ENCODE peak calls at places on chromosomes 4 and X, in four cellular contexts. One of them, this sample, is unnamed.

GRCh38 chrX:148043456-148043855 is 62.3 kb downstream of the FMR1NB start:
- DNase-seq in K562: no peak
- DNase-seq in WTC11: no peak
- DNase-seq in HepG2: no peak
- DNase-seq in this sample: no peak

GRCh38 chr4:5827108-5828004 is 65.5 kb downstream of the CRMP1 start:
- DNase-seq in K562: no peak
- DNase-seq in WTC11: no peak
- DNase-seq in HepG2: no peak
- DNase-seq in this sample: no peak

GRCh38 chrX:12002876-12003275 is 135.4 kb upstream of the FRMPD4 start:
- DNase-seq in K562: no peak
- DNase-seq in WTC11: no peak
- DNase-seq in HepG2: no peak
- DNase-seq in this sample: no peak

GRCh38 chr4:141524116-141524515 is 112.3 kb upstream of the IL15 start:
- DNase-seq in K562: no peak
- DNase-seq in WTC11: no peak
- DNase-seq in HepG2: no peak
- DNase-seq in this sample: no peak

GRCh38 chrX:151419748-151420147 is 22.7 kb downstream of the VMA21 start:
- DNase-seq in K562: no peak
- DNase-seq in WTC11: no peak
- DNase-seq in HepG2: no peak
- DNase-seq in this sample: no peak

GRCh38 chrX:12032082-12032481 is 106.2 kb upstream of the FRMPD4 start:
- DNase-seq in K562: no peak
- DNase-seq in WTC11: no peak
- DNase-seq in HepG2: no peak
- DNase-seq in this sample: no peak

GRCh38 chr4:7172508-7172907 is 19.8 kb upstream of the SORCS2 start:
- DNase-seq in K562: no peak
- DNase-seq in WTC11: no peak
- DNase-seq in HepG2: no peak
- DNase-seq in this sample: no peak

GRCh38 chr4:96593422-96593821 is 753.5 kb downstream of the PDHA2 start:
- DNase-seq in K562: no peak
- DNase-seq in WTC11: no peak
- DNase-seq in HepG2: peak
- DNase-seq in this sample: no peak

GRCh38 chr4:89724716-89725115 is 112.2 kb downstream of the SNCA start:
- DNase-seq in K562: no peak
- DNase-seq in WTC11: no peak
- DNase-seq in HepG2: no peak
- DNase-seq in this sample: no peak

GRCh38 chr4:151472711-151473110 is 63.7 kb downstream of the FHIP1A start:
- DNase-seq in K562: no peak
- DNase-seq in WTC11: no peak
- DNase-seq in HepG2: no peak
- DNase-seq in this sample: no peak

GRCh38 chr4:41009411-41009810 is 204.9 kb downstream of the APBB2 start:
- DNase-seq in K562: no peak
- DNase-seq in WTC11: no peak
- DNase-seq in HepG2: no peak
- DNase-seq in this sample: no peak

GRCh38 chr4:76703123-76703490 is 194.8 kb downstream of the SOWAHB start:
- DNase-seq in K562: no peak
- DNase-seq in WTC11: no peak
- DNase-seq in HepG2: no peak
- DNase-seq in this sample: no peak

GRCh38 chr4:35342833-35343232 is 901.5 kb downstream of the ARAP2 start:
- DNase-seq in K562: no peak
- DNase-seq in WTC11: no peak
- DNase-seq in HepG2: no peak
- DNase-seq in this sample: no peak

GRCh38 chr4:168840988-168841681 is 168.9 kb downstream of the CBR4 start:
- DNase-seq in K562: no peak
- DNase-seq in WTC11: peak
- DNase-seq in HepG2: no peak
- DNase-seq in this sample: no peak

GRCh38 chr4:68366600-68366999 is 16.7 kb upstream of the YTHDC1 start:
- DNase-seq in K562: no peak
- DNase-seq in WTC11: no peak
- DNase-seq in HepG2: no peak
- DNase-seq in this sample: no peak

GRCh38 chr4:145047151-145047550 is 50.8 kb downstream of the ANAPC10 start:
- DNase-seq in K562: no peak
- DNase-seq in WTC11: no peak
- DNase-seq in HepG2: no peak
- DNase-seq in this sample: no peak

GRCh38 chr4:73780243-73780642 is 39.9 kb downstream of the CXCL8 start:
- DNase-seq in K562: no peak
- DNase-seq in WTC11: no peak
- DNase-seq in HepG2: no peak
- DNase-seq in this sample: no peak

GRCh38 chr4:15797320-15797719 is 19.2 kb downstream of the CD38 start:
- DNase-seq in K562: no peak
- DNase-seq in WTC11: no peak
- DNase-seq in HepG2: no peak
- DNase-seq in this sample: no peak

GRCh38 chr4:4386736-4387392 is at the start of gene NSG1:
- DNase-seq in K562: peak
- DNase-seq in WTC11: peak
- DNase-seq in HepG2: no peak
- DNase-seq in this sample: no peak

GRCh38 chrX:118807151-118808017 is 16.2 kb upstream of the ZCCHC12 start:
- DNase-seq in K562: peak
- DNase-seq in WTC11: peak
- DNase-seq in HepG2: peak
- DNase-seq in this sample: peak

GRCh38 chr4:37450911-37451310 is 206.4 kb downstream of the NWD2 start:
- DNase-seq in K562: no peak
- DNase-seq in WTC11: no peak
- DNase-seq in HepG2: no peak
- DNase-seq in this sample: no peak

GRCh38 chr4:37450309-37450708 is 205.8 kb downstream of the NWD2 start:
- DNase-seq in K562: no peak
- DNase-seq in WTC11: no peak
- DNase-seq in HepG2: no peak
- DNase-seq in this sample: no peak

GRCh38 chr4:37445023-37445422 is 200.5 kb downstream of the NWD2 start:
- DNase-seq in K562: peak
- DNase-seq in WTC11: no peak
- DNase-seq in HepG2: no peak
- DNase-seq in this sample: no peak

GRCh38 chr4:37446016-37446415 is 201.5 kb downstream of the NWD2 start:
- DNase-seq in K562: no peak
- DNase-seq in WTC11: no peak
- DNase-seq in HepG2: no peak
- DNase-seq in this sample: no peak

DNA sequence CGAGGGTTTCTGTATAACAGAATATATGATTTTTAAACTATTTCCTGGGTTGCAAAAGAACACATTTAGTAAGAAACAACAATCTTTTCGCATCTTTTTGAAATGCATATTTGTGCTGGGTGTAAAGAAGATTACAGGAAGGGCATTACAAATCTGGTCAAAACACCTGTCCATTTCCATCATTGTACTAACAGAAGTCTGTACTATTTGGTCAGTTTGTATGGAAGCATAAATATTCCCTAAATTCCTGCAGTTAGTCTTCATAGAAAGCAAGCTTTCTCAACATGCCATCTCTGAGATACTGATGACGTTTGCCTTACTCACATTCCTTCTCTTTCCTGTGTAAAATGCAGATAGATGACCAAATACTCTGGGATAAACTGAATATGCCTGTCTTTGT is 203.3 kb downstream of the NWD2 start:
- DNase-seq in K562: no peak
- DNase-seq in WTC11: no peak
- DNase-seq in HepG2: no peak
- DNase-seq in this sample: no peak
- TF ChIP-seq CTCF in K562: no peak
- TF ChIP-seq CTCF in WTC11: no peak
- TF ChIP-seq CTCF in HepG2: no peak
- TF ChIP-seq CTCF in this sample: no peak

GRCh38 chr4:177687117-177687516 is 244.9 kb upstream of the AGA start:
- DNase-seq in K562: no peak
- DNase-seq in WTC11: no peak
- DNase-seq in HepG2: no peak
- DNase-seq in this sample: no peak

GRCh38 chr4:177680308-177680707 is 238.1 kb upstream of the AGA start:
- DNase-seq in K562: no peak
- DNase-seq in WTC11: no peak
- DNase-seq in HepG2: no peak
- DNase-seq in this sample: no peak

GRCh38 chr4:177681902-177682301 is 239.7 kb upstream of the AGA start:
- DNase-seq in K562: no peak
- DNase-seq in WTC11: no peak
- DNase-seq in HepG2: no peak
- DNase-seq in this sample: no peak
- TF ChIP-seq FOXJ3 in K562: no peak
- TF ChIP-seq FOXJ3 in WTC11: no peak
- TF ChIP-seq FOXJ3 in HepG2: no peak
- TF ChIP-seq FOXJ3 in this sample: no peak

DNA sequence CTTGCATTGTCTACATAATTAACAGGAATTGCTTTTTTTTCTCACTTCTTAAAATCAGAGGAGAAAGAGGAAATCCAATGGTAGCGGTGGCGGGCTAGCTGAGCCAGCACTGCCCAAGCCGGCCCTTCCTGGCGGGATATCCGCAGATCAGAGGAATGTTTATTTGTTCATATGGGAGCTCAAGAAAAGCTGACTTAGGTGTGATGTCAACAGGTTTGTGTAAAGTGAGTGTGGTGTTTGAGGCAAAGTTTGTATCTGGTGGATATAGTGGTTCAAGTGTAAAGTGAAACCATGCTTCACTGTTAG is 466 bp upstream of the SLC39A8 start:
- DNase-seq in K562: no peak
- DNase-seq in WTC11: peak
- DNase-seq in HepG2: no peak
- DNase-seq in this sample: peak
- TF ChIP-seq CTCF in K562: no peak
- TF ChIP-seq CTCF in WTC11: no peak
- TF ChIP-seq CTCF in HepG2: no peak
- TF ChIP-seq CTCF in this sample: no peak

GRCh38 chrX:123188081-123188480 is 4.0 kb downstream of the GRIA3 start:
- DNase-seq in K562: no peak
- DNase-seq in WTC11: no peak
- DNase-seq in HepG2: no peak
- DNase-seq in this sample: no peak
- TF ChIP-seq FOXJ3 in K562: no peak
- TF ChIP-seq FOXJ3 in WTC11: no peak
- TF ChIP-seq FOXJ3 in HepG2: no peak
- TF ChIP-seq FOXJ3 in this sample: no peak

DNA sequence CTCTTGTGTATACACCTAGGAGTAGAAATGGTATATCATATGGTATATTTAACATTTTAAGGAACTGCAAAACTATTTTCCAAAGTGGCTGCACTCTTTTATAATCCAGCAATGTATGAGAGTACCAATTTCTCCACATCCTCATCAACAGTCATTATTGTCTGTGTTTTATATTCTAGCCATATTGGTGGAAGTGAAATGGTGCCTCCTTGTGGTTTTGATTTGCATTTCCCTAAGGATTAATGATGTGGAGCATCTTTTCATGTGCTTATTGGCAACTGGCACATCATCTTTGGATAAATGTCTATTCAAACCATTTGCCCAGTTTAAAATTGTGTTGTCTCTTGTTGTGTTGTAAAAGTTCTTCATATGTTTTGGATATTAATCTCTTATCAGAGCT is 9.6 kb downstream of the BMP15 start:
- DNase-seq in K562: no peak
- DNase-seq in WTC11: no peak
- DNase-seq in HepG2: peak
- DNase-seq in this sample: no peak
- TF ChIP-seq CTCF in K562: peak
- TF ChIP-seq CTCF in WTC11: no peak
- TF ChIP-seq CTCF in HepG2: peak
- TF ChIP-seq CTCF in this sample: peak

GRCh38 chr4:83629945-83630684 is 94.2 kb downstream of the GPAT3 start:
- DNase-seq in K562: peak
- DNase-seq in WTC11: no peak
- DNase-seq in HepG2: no peak
- DNase-seq in this sample: no peak
- TF ChIP-seq FOXJ3 in K562: no peak
- TF ChIP-seq FOXJ3 in WTC11: no peak
- TF ChIP-seq FOXJ3 in HepG2: no peak
- TF ChIP-seq FOXJ3 in this sample: no peak

DNA sequence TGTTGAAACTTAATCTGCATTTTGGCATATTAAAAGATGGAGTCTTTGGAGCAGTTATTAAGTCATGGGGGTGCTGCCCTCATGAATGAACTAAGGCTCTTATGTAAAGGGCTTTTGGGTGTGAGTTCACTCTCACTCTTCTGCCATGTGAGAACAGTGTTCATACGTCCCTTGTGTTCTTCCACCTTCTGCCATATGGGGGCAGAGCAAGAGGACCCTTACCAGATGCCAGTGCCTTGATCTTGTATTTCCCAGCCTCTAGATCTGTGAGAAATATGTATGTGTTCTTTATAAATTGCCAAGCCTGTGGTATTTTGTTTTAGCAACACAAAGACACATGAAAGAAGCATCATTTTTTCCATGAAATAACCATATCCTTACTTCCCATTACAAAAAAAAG is 213.9 kb downstream of the SPOCK3 start:
- DNase-seq in K562: no peak
- DNase-seq in WTC11: peak
- DNase-seq in HepG2: peak
- DNase-seq in this sample: no peak
- TF ChIP-seq CTCF in K562: no peak
- TF ChIP-seq CTCF in WTC11: peak
- TF ChIP-seq CTCF in HepG2: peak
- TF ChIP-seq CTCF in this sample: no peak

DNA sequence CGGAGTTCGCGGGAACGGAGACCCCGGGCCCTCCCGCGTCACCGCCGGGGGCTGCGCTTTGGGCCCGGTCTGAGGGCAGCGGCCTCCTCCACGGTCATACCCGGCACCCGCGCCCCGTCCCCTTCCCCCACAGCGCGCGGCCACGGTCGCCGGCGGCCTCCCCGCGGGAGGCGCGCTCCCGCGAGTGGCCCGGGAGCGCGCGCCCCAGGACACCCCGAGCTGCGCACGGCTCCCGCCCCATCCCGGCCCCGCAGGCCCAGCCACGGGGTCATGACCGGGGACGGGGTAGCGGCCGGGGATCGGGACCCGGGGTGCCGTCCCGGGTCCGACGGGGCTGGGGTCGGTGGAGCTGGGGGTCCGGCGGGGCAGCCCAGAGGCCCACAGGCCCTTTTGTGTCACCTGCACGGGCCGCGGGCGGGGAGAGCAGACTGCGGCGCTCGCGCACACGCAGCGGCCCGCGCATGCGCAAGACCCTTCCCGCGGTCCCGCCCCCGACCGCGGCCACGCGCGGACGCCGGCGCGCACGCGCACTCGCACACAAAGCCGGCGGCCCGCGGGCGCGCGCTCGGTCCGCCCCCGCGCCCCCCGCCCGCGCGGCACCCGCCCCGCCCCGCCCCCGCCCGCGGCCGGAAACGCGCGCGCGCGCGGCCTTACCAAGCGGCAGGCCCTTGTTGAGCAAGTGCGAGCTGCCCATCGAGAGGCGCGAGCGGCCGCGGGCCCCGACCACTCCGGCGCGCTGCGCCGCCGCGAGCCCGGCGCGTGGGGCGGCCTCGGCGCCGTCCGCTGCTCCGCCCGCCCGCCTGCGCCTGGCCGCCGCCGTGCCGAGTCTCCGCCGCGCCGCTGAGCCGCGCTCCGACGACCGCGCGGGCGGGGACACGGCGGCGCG is at the start of gene CTBP1:
- DNase-seq in K562: peak
- DNase-seq in WTC11: peak
- DNase-seq in HepG2: peak
- DNase-seq in this sample: peak
- TF ChIP-seq FOXJ3 in K562: no peak
- TF ChIP-seq FOXJ3 in WTC11: no peak
- TF ChIP-seq FOXJ3 in HepG2: no peak
- TF ChIP-seq FOXJ3 in this sample: no peak

This sample was measured in SK-N-SH.